ENCODE peak calls at places on chromosome 14, in eight cellular contexts. A, V, J, S, R, G, I and E are unnamed samples.

GRCh38 chr14:77026166-77026929 is 2.2 kb downstream of the IRF2BPL start:
- DNase-seq in A (peak; percentile 19), V (no peak), R (no peak), J (no peak), I (no peak), G (no peak), S (no peak), E (no peak)

GRCh38 chr14:96502621-96503251 is 554 bp downstream of the PAPOLA start:
- DNase-seq in J (no peak), V (no peak), G (no peak), R (peak; percentile 48), A (peak; percentile 19), I (peak; percentile 55), S (no peak), E (peak; percentile 62)

GRCh38 chr14:22767323-22767589 is 768 bp downstream of the OXA1L start:
- DNase-seq in A (no peak), J (no peak), I (no peak), S (no peak), G (no peak), V (no peak), R (no peak), E (no peak)

GRCh38 chr14:21902561-21903199 is 229.1 kb upstream of the OR4E1 start:
- DNase-seq in V (no peak), J (no peak), R (no peak), A (no peak), G (no peak), I (peak; percentile 37), S (peak; percentile 4), E (peak; percentile 50)

GRCh38 chr14:95460647-95461478 is 55.6 kb downstream of the SYNE3 start:
- DNase-seq in V (no peak), A (peak; percentile 93), R (peak; percentile 97), S (no peak), J (no peak), I (no peak), G (peak; percentile 52), E (no peak)

GRCh38 chr14:72675126-72675525 is 218.8 kb downstream of the DPF3 start:
- DNase-seq in I (no peak), A (no peak), J (no peak), G (no peak), R (no peak), V (no peak), S (no peak), E (no peak)

GRCh38 chr14:21891921-21892320 is 218.3 kb upstream of the OR4E1 start:
- DNase-seq in I (no peak), V (no peak), J (no peak), S (no peak), R (no peak), A (no peak), G (no peak), E (no peak)

GRCh38 chr14:31340297-31341063 is 79.9 kb downstream of the HEATR5A start:
- DNase-seq in J (no peak), S (no peak), V (no peak), R (no peak), A (no peak), G (no peak), I (no peak), E (no peak)

GRCh38 chr14:23154876-23155587 is 28.4 kb downstream of the SLC7A8 start:
- DNase-seq in G (peak; percentile 61), A (no peak), R (peak; percentile 54), S (no peak), I (no peak), V (no peak), J (peak; percentile 79), E (no peak)

GRCh38 chr14:73776194-73776537 is 62.0 kb upstream of the PNMA1 start:
- DNase-seq in I (no peak), R (no peak), J (no peak), G (no peak), V (no peak), S (no peak), A (no peak), E (no peak)

GRCh38 chr14:100147181-100147631 is 12.2 kb downstream of the DEGS2 start:
- DNase-seq in V (peak; percentile 19), S (peak; percentile 53), A (no peak), G (no peak), J (no peak), I (no peak), R (no peak), E (peak; percentile 39)

GRCh38 chr14:54354968-54355641 is 41.7 kb upstream of the CDKN3 start:
- DNase-seq in I (no peak), G (no peak), R (no peak), A (no peak), S (no peak), J (no peak), V (no peak), E (no peak)

GRCh38 chr14:77301103-77301502 is 19.6 kb downstream of the POMT2 start:
- DNase-seq in V (no peak), R (peak; percentile 32), S (peak; percentile 46), G (no peak), I (peak; percentile 33), J (peak; percentile 65), A (no peak), E (peak; percentile 38)

GRCh38 chr14:88616697-88617096 is 53.9 kb downstream of the ZC3H14 start:
- DNase-seq in J (no peak), S (no peak), R (no peak), G (no peak), I (no peak), A (peak; percentile 67), V (no peak), E (no peak)

GRCh38 chr14:42980419-42980818 is 1373.7 kb downstream of the LRFN5 start:
- DNase-seq in V (no peak), R (no peak), S (no peak), A (no peak), I (no peak), J (peak; percentile 13), G (no peak), E (no peak)

GRCh38 chr14:53955671-53956426 is 776 bp downstream of the BMP4 start:
- DNase-seq in S (no peak), A (no peak), J (no peak), I (no peak), G (no peak), V (no peak), R (no peak), E (no peak)